ENCODE peak calls at places on chromosomes 12 and 14, in five cellular contexts. R is H9, M is IMR-90, P is H1, C is neuronal stem cell. T is an unnamed sample.
A peak's percentile ranks its signal among the peaks of the same experiment; 100 is the strongest.

GRCh38 chr14:51449666-51450061 is 202.0 kb upstream of the FRMD6 start:
- DNase-seq in R (no peak), P (no peak), M (no peak), C (no peak), T (no peak)

GRCh38 chr12:57621497-57622292 is 10.5 kb downstream of the ARHGEF25 start:
- DNase-seq in P (peak; percentile 87), M (peak; percentile 11), C (no peak), R (peak; percentile 76), T (peak; percentile 50)

GRCh38 chr12:57236224-57236924 is 6.9 kb downstream of the SHMT2 start:
- DNase-seq in M (no peak), P (peak; percentile 86), C (no peak), R (peak; percentile 78), T (no peak)

GRCh38 chr12:85329913-85330312 is 49.9 kb downstream of the ALX1 start:
- DNase-seq in P (no peak), R (no peak), C (no peak), M (no peak), T (no peak)

GRCh38 chr12:132393991-132394949 is 64.9 kb upstream of the GALNT9 start:
- DNase-seq in M (no peak), C (no peak), P (no peak), R (no peak), T (no peak)

GRCh38 chr12:113933201-113933786 is 32.8 kb downstream of the RBM19 start:
- DNase-seq in C (peak; percentile 48), M (peak; percentile 79), P (no peak), R (no peak), T (peak; percentile 90)

GRCh38 chr14:21867541-21867940 is 193.9 kb upstream of the OR4E1 start:
- DNase-seq in M (peak; percentile 23), R (no peak), C (no peak), P (no peak), T (no peak)

GRCh38 chr12:120207227-120207626 is 6.3 kb upstream of the RPLP0 start:
- DNase-seq in M (no peak), C (no peak), R (no peak), P (no peak), T (no peak)

GRCh38 chr12:6851153-6851920 is at the start of gene CDCA3:
- DNase-seq in P (peak; percentile 94), M (peak; percentile 98), R (peak; percentile 99), C (peak; percentile 95), T (peak; percentile 99)

GRCh38 chr14:104294983-104295680 is 156.7 kb downstream of the KIF26A start:
- DNase-seq in P (no peak), R (peak; percentile 26), C (no peak), M (no peak), T (no peak)

GRCh38 chr12:53169644-53170043 is 10.9 kb upstream of the ZNF740 start:
- DNase-seq in M (no peak), P (peak; percentile 24), C (no peak), R (no peak), T (no peak)

GRCh38 chr14:57364659-57365450 is 25.5 kb upstream of the NAA30 start:
- DNase-seq in R (peak; percentile 58), C (no peak), M (no peak), P (no peak), T (no peak)

GRCh38 chr12:84911331-84912190 is 1.0 kb downstream of the SLC6A15 start:
- DNase-seq in P (peak; percentile 88), R (peak; percentile 95), C (peak; percentile 72), M (peak; percentile 56), T (peak; percentile 92)

GRCh38 chr12:117472983-117473382 is 111.6 kb upstream of the NOS1 start:
- DNase-seq in P (peak; percentile 84), C (peak; percentile 23), M (no peak), R (peak; percentile 88), T (no peak)

GRCh38 chr12:130044991-130045621 is 117.2 kb upstream of the FZD10 start:
- DNase-seq in C (peak; percentile 36), P (peak; percentile 66), R (peak; percentile 78), M (no peak), T (no peak)

GRCh38 chr12:19190292-19191031 is 60.9 kb downstream of the PLEKHA5 start:
- DNase-seq in P (no peak), R (no peak), M (peak; percentile 59), C (no peak), T (peak; percentile 57)

GRCh38 chr14:74934476-74935339 is 11.6 kb upstream of the RPS6KL1 start:
- DNase-seq in P (no peak), M (no peak), C (no peak), R (peak; percentile 31), T (no peak)

GRCh38 chr14:35384386-35385041 is 20.0 kb downstream of the NFKBIA start:
- DNase-seq in C (no peak), P (no peak), M (peak; percentile 99), R (no peak), T (peak; percentile 99)

GRCh38 chr12:62328296-62328921 is 68.2 kb downstream of the USP15 start:
- DNase-seq in R (no peak), P (no peak), C (no peak), M (no peak), T (no peak)

GRCh38 chr12:108664338-108665258 is 30.9 kb upstream of the SELPLG start:
- DNase-seq in P (peak; percentile 86), M (peak; percentile 95), C (peak; percentile 80), R (peak; percentile 88), T (peak; percentile 97)

GRCh38 chr14:86035882-86036281 is 505.9 kb downstream of the FLRT2 start:
- DNase-seq in C (no peak), P (peak; percentile 64), R (peak; percentile 69), M (no peak), T (peak; percentile 24)

GRCh38 chr12:1083888-1084262 is 92.9 kb downstream of the ERC1 start:
- DNase-seq in C (no peak), R (no peak), P (no peak), M (peak; percentile 69), T (peak; percentile 59)

GRCh38 chr14:77682158-77682553 is 25.7 kb downstream of the ALKBH1 start:
- DNase-seq in M (peak; percentile 65), R (no peak), P (no peak), C (no peak), T (peak; percentile 62)

GRCh38 chr14:69712637-69713088 is 54.3 kb upstream of the SRSF5 start:
- DNase-seq in R (peak; percentile 73), M (no peak), C (no peak), P (peak; percentile 69), T (no peak)
- H4K91ac ChIP-seq in R (no peak overlapping the region), M (peak overlapping the region; percentile 17), C (peak overlapping the region; percentile 7), P (peak overlapping the region; percentile 18), T (peak overlapping the region; percentile 52)

GRCh38 chr12:89384050-89384749 is 31.9 kb upstream of the DUSP6 start:
- DNase-seq in P (peak; percentile 52), M (peak; percentile 92), C (no peak), R (peak; percentile 73), T (peak; percentile 73)
- H4K91ac ChIP-seq in P (no peak overlapping the region), M (peak overlapping the region; percentile 80), C (no peak overlapping the region), R (no peak overlapping the region), T (peak overlapping the region; percentile 80)

DNA sequence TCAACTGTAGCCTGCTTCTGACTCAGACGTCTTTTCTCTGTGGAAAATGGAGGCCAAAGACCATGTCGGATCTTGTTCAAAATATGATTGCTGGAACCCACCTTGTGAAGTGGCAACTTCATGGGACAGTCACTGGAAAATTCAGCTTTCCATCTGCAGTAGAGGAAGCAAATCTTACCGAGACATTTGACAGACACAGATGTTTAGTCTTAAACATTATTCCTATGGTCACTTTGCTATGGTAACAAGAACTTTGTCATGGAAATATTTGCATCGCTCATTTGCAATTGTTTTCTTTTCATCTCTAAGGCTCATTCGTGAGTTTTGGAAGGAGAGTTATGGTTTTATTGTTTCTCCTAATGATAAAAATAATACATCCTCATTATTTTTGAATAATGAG is 98.3 kb upstream of the HIF1A start:
- DNase-seq in C (no peak), P (no peak), R (no peak), M (no peak), T (peak; percentile 67)
- H4K91ac ChIP-seq in C (no peak overlapping the region), P (no peak overlapping the region), R (no peak overlapping the region), M (no peak overlapping the region), T (no peak overlapping the region)

DNA sequence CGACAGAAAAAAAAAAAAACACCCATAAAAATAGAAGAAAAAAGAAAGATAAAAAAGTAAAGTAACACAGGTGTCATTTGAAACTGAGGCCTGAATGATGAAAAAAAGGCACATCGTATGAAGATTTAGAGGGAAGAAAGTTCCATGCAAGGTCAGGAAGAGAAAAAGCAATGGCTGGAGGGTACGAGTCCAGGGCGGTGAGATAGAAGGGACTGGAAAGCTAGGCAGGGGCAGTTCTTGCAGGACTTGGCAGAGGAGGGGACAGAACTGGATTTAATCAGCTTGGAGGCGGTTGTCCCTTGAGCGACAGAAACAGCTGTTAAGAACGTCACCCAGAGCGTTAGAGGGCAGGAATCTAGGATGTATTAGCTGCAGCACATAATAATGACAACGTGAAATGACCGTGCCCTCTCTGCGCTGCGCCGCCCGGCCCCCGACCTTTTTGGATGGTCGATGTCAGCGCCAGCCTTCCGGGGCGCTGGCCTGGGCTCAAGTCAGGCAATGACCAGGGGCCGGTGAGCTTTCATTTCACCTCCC is 559 bp upstream of the TMEM120B start:
- DNase-seq in C (no peak), R (no peak), M (no peak), P (no peak), T (no peak)
- H4K91ac ChIP-seq in C (no peak overlapping the region), R (no peak overlapping the region), M (peak overlapping the region; percentile 81), P (no peak overlapping the region), T (peak overlapping the region; percentile 61)